ENCODE peak calls at places on chromosomes 11 and 22, in six cellular contexts. S, T, U, D, M and Z are unnamed samples.
A peak's percentile ranks its signal among the peaks of the same experiment; 100 is the strongest.

GRCh38 chr11:40125054-40125453 is 1334.4 kb downstream of the LRRC4C start:
- DNase-seq in S (no peak), T (no peak), U (no peak), D (peak; percentile 10), M (no peak), Z (no peak)

GRCh38 chr22:29773233-29773632 is 6.1 kb downstream of the UQCR10 start:
- DNase-seq in S (peak; percentile 80), T (no peak), U (peak; percentile 61), D (peak; percentile 26), M (no peak), Z (no peak)

GRCh38 chr22:44628856-44629255 is 73.1 kb upstream of the PRR5 start:
- DNase-seq in S (no peak), T (no peak), U (no peak), D (no peak), M (no peak), Z (no peak)

GRCh38 chr11:59368238-59369022 is 9.7 kb downstream of the OR5AN1 start:
- DNase-seq in S (no peak), T (no peak), U (no peak), D (no peak), M (no peak), Z (no peak)

GRCh38 chr11:35272391-35272821 is 133.4 kb downstream of the CD44 start:
- DNase-seq in S (no peak), T (no peak), U (no peak), D (peak; percentile 23), M (no peak), Z (no peak)

GRCh38 chr22:39936523-39937145 is 23.6 kb upstream of the TMA7B start:
- DNase-seq in S (no peak), T (no peak), U (no peak), D (no peak), M (no peak), Z (no peak)

GRCh38 chr22:37991738-37992442 is 7.5 kb upstream of the SOX10 start:
- DNase-seq in S (no peak), T (no peak), U (peak; percentile 15), D (no peak), M (no peak), Z (no peak)

GRCh38 chr11:27663294-27663693 is 37.0 kb downstream of the BDNF start:
- DNase-seq in S (no peak), T (no peak), U (no peak), D (no peak), M (no peak), Z (no peak)

GRCh38 chr11:17439316-17439782 is 37.3 kb downstream of the ABCC8 start:
- DNase-seq in S (no peak), T (peak; percentile 38), U (no peak), D (no peak), M (no peak), Z (no peak)

GRCh38 chr11:45817191-45817590 is 12.2 kb downstream of the SLC35C1 start:
- DNase-seq in S (no peak), T (no peak), U (no peak), D (no peak), M (no peak), Z (no peak)

GRCh38 chr11:68009391-68010000 is 631 bp upstream of the ALDH3B1 start:
- DNase-seq in S (peak; percentile 67), T (no peak), U (peak; percentile 53), D (peak; percentile 39), M (no peak), Z (no peak)

GRCh38 chr11:26931248-26931631 is 62.7 kb upstream of the FIBIN start:
- DNase-seq in S (no peak), T (no peak), U (peak; percentile 30), D (no peak), M (no peak), Z (no peak)

GRCh38 chr22:38760477-38761201 is 4.8 kb upstream of the SUN2 start:
- DNase-seq in S (no peak), T (no peak), U (peak; percentile 43), D (peak; percentile 47), M (no peak), Z (no peak)

GRCh38 chr11:112374486-112375140 is 114.0 kb upstream of the PLET1 start:
- DNase-seq in S (no peak), T (no peak), U (no peak), D (no peak), M (no peak), Z (no peak)

GRCh38 chr11:119599864-119600593 is 129.0 kb downstream of the NECTIN1 start:
- DNase-seq in S (no peak), T (no peak), U (peak; percentile 15), D (no peak), M (no peak), Z (no peak)

GRCh38 chr11:71080239-71081097 is 171.9 kb downstream of the SHANK2 start:
- DNase-seq in S (peak; percentile 51), T (peak; percentile 80), U (peak; percentile 58), D (peak; percentile 56), M (peak; percentile 88), Z (peak; percentile 75)

GRCh38 chr11:8285228-8285627 is 21.6 kb upstream of the LMO1 start:
- DNase-seq in S (no peak), T (peak; percentile 12), U (no peak), D (no peak), M (peak; percentile 26), Z (no peak)

GRCh38 chr11:122748968-122749687 is 89.2 kb upstream of the CRTAM start:
- DNase-seq in S (peak; percentile 43), T (no peak), U (peak; percentile 95), D (peak; percentile 96), M (no peak), Z (no peak)

GRCh38 chr22:46296257-46297150 is at the start of gene GTSE1:
- DNase-seq in S (peak; percentile 97), T (peak; percentile 98), U (peak; percentile 96), D (peak; percentile 96), M (peak; percentile 93), Z (peak; percentile 98)

GRCh38 chr11:87020336-87020735 is 17.4 kb upstream of the TMEM135 start:
- DNase-seq in S (no peak), T (no peak), U (no peak), D (no peak), M (no peak), Z (no peak)

GRCh38 chr11:104260456-104260855 is 96.5 kb upstream of the PDGFD start:
- DNase-seq in S (no peak), T (no peak), U (no peak), D (no peak), M (no peak), Z (no peak)

GRCh38 chr11:18081551-18081950 is 24.3 kb downstream of the SAAL1 start:
- DNase-seq in S (no peak), T (no peak), U (no peak), D (no peak), M (no peak), Z (no peak)

GRCh38 chr11:102819491-102819890 is 21.5 kb upstream of the MMP1 start:
- DNase-seq in S (no peak), T (no peak), U (no peak), D (no peak), M (no peak), Z (no peak)

GRCh38 chr22:48756146-48757111 is 1071.2 kb downstream of the BRD1 start:
- DNase-seq in S (no peak), T (no peak), U (no peak), D (no peak), M (no peak), Z (no peak)

GRCh38 chr22:39306456-39307361 is 12.7 kb downstream of the RPL3 start:
- DNase-seq in S (peak; percentile 85), T (peak; percentile 74), U (no peak), D (peak; percentile 53), M (peak; percentile 83), Z (no peak)

GRCh38 chr11:67581469-67581868 is 2.1 kb upstream of the GSTP1 start:
- DNase-seq in S (no peak), T (peak; percentile 62), U (no peak), D (no peak), M (peak; percentile 52), Z (no peak)

GRCh38 chr11:63813563-63814382 is 517 bp downstream of the SPINDOC start:
- DNase-seq in S (no peak), T (no peak), U (peak; percentile 50), D (peak; percentile 67), M (peak; percentile 66), Z (peak; percentile 46)

GRCh38 chr11:28245131-28245530 is 136.9 kb downstream of the METTL15 start:
- DNase-seq in S (peak; percentile 3), T (no peak), U (peak; percentile 16), D (no peak), M (no peak), Z (no peak)

GRCh38 chr11:95996621-95997020 is 72.7 kb upstream of the MTMR2 start:
- DNase-seq in S (no peak), T (no peak), U (no peak), D (no peak), M (no peak), Z (no peak)

GRCh38 chr11:10931761-10932700 is 74.2 kb upstream of the ZBED5 start:
- DNase-seq in S (no peak), T (no peak), U (no peak), D (no peak), M (peak; percentile 71), Z (peak; percentile 43)
- H4K91ac ChIP-seq in S (peak overlapping the region; percentile 81), T (no peak overlapping the region), U (peak overlapping the region; percentile 92), D (peak overlapping the region; percentile 85), M (peak overlapping the region; percentile 45), Z (no peak overlapping the region)

GRCh38 chr11:130431337-130431773 is 2.9 kb upstream of the ADAMTS8 start:
- DNase-seq in S (peak; percentile 75), T (peak; percentile 88), U (peak; percentile 76), D (peak; percentile 74), M (peak; percentile 95), Z (peak; percentile 83)

GRCh38 chr11:130431806-130432205 is 3.4 kb upstream of the ADAMTS8 start:
- DNase-seq in S (no peak), T (no peak), U (peak; percentile 76), D (no peak), M (no peak), Z (no peak)

GRCh38 chr11:130434521-130435223 is 6.3 kb upstream of the ADAMTS8 start:
- DNase-seq in S (peak; percentile 90), T (peak; percentile 78), U (peak; percentile 82), D (peak; percentile 84), M (peak; percentile 77), Z (peak; percentile 83)

GRCh38 chr11:130435671-130436070 is 7.3 kb upstream of the ADAMTS8 start:
- DNase-seq in S (peak; percentile 73), T (no peak), U (peak; percentile 31), D (no peak), M (no peak), Z (no peak)

GRCh38 chr11:130433357-130433756 is 4.9 kb upstream of the ADAMTS8 start:
- DNase-seq in S (no peak), T (no peak), U (peak; percentile 76), D (peak; percentile 58), M (no peak), Z (no peak)
- H4K91ac ChIP-seq in S (no peak overlapping the region), T (no peak overlapping the region), U (peak overlapping the region; percentile 79), D (no peak overlapping the region), M (no peak overlapping the region), Z (no peak overlapping the region)

GRCh38 chr22:22092974-22093373 is 110.4 kb upstream of the TOP3B start:
- DNase-seq in S (no peak), T (no peak), U (no peak), D (no peak), M (no peak), Z (no peak)
- H4K91ac ChIP-seq in S (no peak overlapping the region), T (no peak overlapping the region), U (no peak overlapping the region), D (no peak overlapping the region), M (no peak overlapping the region), Z (no peak overlapping the region)

DNA sequence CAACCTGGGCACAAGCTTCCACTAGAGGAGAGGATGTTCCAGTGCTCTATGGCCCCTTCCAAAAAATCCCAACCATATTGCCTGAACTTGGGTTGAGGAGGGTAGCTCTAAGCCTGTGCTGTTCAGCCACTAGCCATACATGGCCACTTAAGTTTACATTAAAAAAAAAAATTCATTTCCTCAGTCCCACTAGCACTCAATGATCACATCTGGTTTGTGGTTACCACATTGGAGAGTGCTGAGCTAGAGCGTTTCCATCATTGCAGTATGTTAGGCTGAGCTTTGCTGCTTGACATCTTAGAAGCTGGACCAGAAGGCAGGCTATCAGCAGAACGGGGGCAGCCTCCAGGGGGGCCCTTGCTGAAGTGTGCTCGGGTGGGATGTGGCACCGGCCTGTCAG is 43.5 kb upstream of the CYP2D6 start:
- DNase-seq in S (no peak), T (no peak), U (peak; percentile 73), D (peak; percentile 61), M (no peak), Z (no peak)
- H4K91ac ChIP-seq in S (no peak overlapping the region), T (no peak overlapping the region), U (no peak overlapping the region), D (peak overlapping the region; percentile 1), M (no peak overlapping the region), Z (no peak overlapping the region)